ENCODE peak calls at places on chromosomes 7 and 10, in eight cellular contexts. One of them, this sample, is unnamed.

GRCh38 chr7:109751241-109751640 is 1181.6 kb downstream of the DNAJB9 start:
- DNase-seq in psoas muscle: no peak
- DNase-seq in kidney: no peak
- DNase-seq in dorsolateral prefrontal cortex: no peak
- DNase-seq in PC-3: peak
- DNase-seq in right cardiac atrium: no peak
- DNase-seq in cardiac muscle cell: no peak
- DNase-seq in brain microvascular endothelial cell: peak
- DNase-seq in this sample: no peak

GRCh38 chr7:24978837-24979469 is 1.0 kb downstream of the OSBPL3 start:
- DNase-seq in psoas muscle: no peak
- DNase-seq in kidney: peak
- DNase-seq in dorsolateral prefrontal cortex: peak
- DNase-seq in PC-3: peak
- DNase-seq in right cardiac atrium: peak
- DNase-seq in cardiac muscle cell: peak
- DNase-seq in brain microvascular endothelial cell: no peak
- DNase-seq in this sample: no peak

GRCh38 chr7:23277359-23277989 is 21.7 kb upstream of the MALSU1 start:
- DNase-seq in psoas muscle: no peak
- DNase-seq in kidney: no peak
- DNase-seq in dorsolateral prefrontal cortex: no peak
- DNase-seq in PC-3: peak
- DNase-seq in right cardiac atrium: no peak
- DNase-seq in cardiac muscle cell: peak
- DNase-seq in brain microvascular endothelial cell: peak
- DNase-seq in this sample: no peak

GRCh38 chr7:106568680-106569499 is 92.1 kb downstream of the CCDC71L start:
- DNase-seq in psoas muscle: no peak
- DNase-seq in kidney: no peak
- DNase-seq in dorsolateral prefrontal cortex: no peak
- DNase-seq in PC-3: peak
- DNase-seq in right cardiac atrium: no peak
- DNase-seq in cardiac muscle cell: no peak
- DNase-seq in brain microvascular endothelial cell: no peak
- DNase-seq in this sample: no peak

GRCh38 chr10:17425584-17426262 is 28.7 kb downstream of the ST8SIA6 start:
- DNase-seq in psoas muscle: no peak
- DNase-seq in kidney: no peak
- DNase-seq in dorsolateral prefrontal cortex: no peak
- DNase-seq in PC-3: no peak
- DNase-seq in right cardiac atrium: peak
- DNase-seq in cardiac muscle cell: no peak
- DNase-seq in brain microvascular endothelial cell: no peak
- DNase-seq in this sample: no peak

GRCh38 chr10:50634479-50634878 is 10.7 kb upstream of the SGMS1 start:
- DNase-seq in psoas muscle: no peak
- DNase-seq in kidney: no peak
- DNase-seq in dorsolateral prefrontal cortex: no peak
- DNase-seq in PC-3: no peak
- DNase-seq in right cardiac atrium: no peak
- DNase-seq in cardiac muscle cell: no peak
- DNase-seq in brain microvascular endothelial cell: no peak
- DNase-seq in this sample: no peak

GRCh38 chr10:60347270-60347669 is 42.4 kb downstream of the ANK3 start:
- DNase-seq in psoas muscle: no peak
- DNase-seq in kidney: no peak
- DNase-seq in dorsolateral prefrontal cortex: no peak
- DNase-seq in PC-3: no peak
- DNase-seq in right cardiac atrium: no peak
- DNase-seq in cardiac muscle cell: no peak
- DNase-seq in brain microvascular endothelial cell: no peak
- DNase-seq in this sample: no peak

GRCh38 chr7:108406474-108406873 is 49.8 kb downstream of the NRCAM start:
- DNase-seq in psoas muscle: no peak
- DNase-seq in kidney: no peak
- DNase-seq in dorsolateral prefrontal cortex: no peak
- DNase-seq in PC-3: no peak
- DNase-seq in right cardiac atrium: no peak
- DNase-seq in cardiac muscle cell: no peak
- DNase-seq in brain microvascular endothelial cell: no peak
- DNase-seq in this sample: no peak

GRCh38 chr10:70693619-70694286 is 21.4 kb downstream of the ADAMTS14 start:
- DNase-seq in psoas muscle: peak
- DNase-seq in kidney: no peak
- DNase-seq in dorsolateral prefrontal cortex: no peak
- DNase-seq in PC-3: no peak
- DNase-seq in right cardiac atrium: no peak
- DNase-seq in cardiac muscle cell: no peak
- DNase-seq in brain microvascular endothelial cell: no peak
- DNase-seq in this sample: no peak

GRCh38 chr10:51638737-51639136 is 60.7 kb downstream of the CSTF2T start:
- DNase-seq in psoas muscle: no peak
- DNase-seq in kidney: no peak
- DNase-seq in dorsolateral prefrontal cortex: no peak
- DNase-seq in PC-3: peak
- DNase-seq in right cardiac atrium: no peak
- DNase-seq in cardiac muscle cell: no peak
- DNase-seq in brain microvascular endothelial cell: no peak
- DNase-seq in this sample: no peak

GRCh38 chr10:89427629-89428028 is 13.3 kb downstream of the IFIT5 start:
- DNase-seq in psoas muscle: no peak
- DNase-seq in kidney: no peak
- DNase-seq in dorsolateral prefrontal cortex: no peak
- DNase-seq in PC-3: peak
- DNase-seq in right cardiac atrium: no peak
- DNase-seq in cardiac muscle cell: no peak
- DNase-seq in brain microvascular endothelial cell: peak
- DNase-seq in this sample: no peak

GRCh38 chr10:99595236-99595635 is 25.0 kb downstream of the SLC25A28 start:
- DNase-seq in psoas muscle: no peak
- DNase-seq in kidney: no peak
- DNase-seq in dorsolateral prefrontal cortex: no peak
- DNase-seq in PC-3: no peak
- DNase-seq in right cardiac atrium: no peak
- DNase-seq in cardiac muscle cell: no peak
- DNase-seq in brain microvascular endothelial cell: no peak
- DNase-seq in this sample: no peak

GRCh38 chr7:135121868-135122267 is 26.0 kb upstream of the TMEM140 start:
- DNase-seq in psoas muscle: no peak
- DNase-seq in kidney: no peak
- DNase-seq in dorsolateral prefrontal cortex: no peak
- DNase-seq in PC-3: no peak
- DNase-seq in right cardiac atrium: no peak
- DNase-seq in cardiac muscle cell: no peak
- DNase-seq in brain microvascular endothelial cell: no peak
- DNase-seq in this sample: no peak

GRCh38 chr7:10721289-10721688 is 252.4 kb upstream of the PHF14 start:
- DNase-seq in psoas muscle: no peak
- DNase-seq in kidney: no peak
- DNase-seq in dorsolateral prefrontal cortex: no peak
- DNase-seq in PC-3: no peak
- DNase-seq in right cardiac atrium: no peak
- DNase-seq in cardiac muscle cell: no peak
- DNase-seq in brain microvascular endothelial cell: no peak
- DNase-seq in this sample: no peak

GRCh38 chr7:94440460-94441039 is 45.9 kb downstream of the COL1A2 start:
- DNase-seq in psoas muscle: no peak
- DNase-seq in kidney: no peak
- DNase-seq in dorsolateral prefrontal cortex: no peak
- DNase-seq in PC-3: no peak
- DNase-seq in right cardiac atrium: no peak
- DNase-seq in cardiac muscle cell: no peak
- DNase-seq in brain microvascular endothelial cell: no peak
- DNase-seq in this sample: no peak

GRCh38 chr7:80764132-80764531 is 125.7 kb downstream of the CD36 start:
- DNase-seq in psoas muscle: no peak
- DNase-seq in kidney: no peak
- DNase-seq in dorsolateral prefrontal cortex: no peak
- DNase-seq in PC-3: no peak
- DNase-seq in right cardiac atrium: no peak
- DNase-seq in cardiac muscle cell: peak
- DNase-seq in brain microvascular endothelial cell: no peak
- DNase-seq in this sample: no peak

GRCh38 chr7:47581821-47582747 is at the start of gene TNS3:
- DNase-seq in psoas muscle: peak
- DNase-seq in kidney: peak
- DNase-seq in dorsolateral prefrontal cortex: peak
- DNase-seq in PC-3: peak
- DNase-seq in right cardiac atrium: peak
- DNase-seq in cardiac muscle cell: peak
- DNase-seq in brain microvascular endothelial cell: no peak
- DNase-seq in this sample: peak
- H3K27ac ChIP-seq in psoas muscle: peak
- H3K27ac ChIP-seq in kidney: peak
- H3K27ac ChIP-seq in dorsolateral prefrontal cortex: no peak
- H3K27ac ChIP-seq in PC-3: peak
- H3K27ac ChIP-seq in right cardiac atrium: no peak
- H3K27ac ChIP-seq in cardiac muscle cell: no peak
- H3K27ac ChIP-seq in brain microvascular endothelial cell: peak
- H3K27ac ChIP-seq in this sample: peak

DNA sequence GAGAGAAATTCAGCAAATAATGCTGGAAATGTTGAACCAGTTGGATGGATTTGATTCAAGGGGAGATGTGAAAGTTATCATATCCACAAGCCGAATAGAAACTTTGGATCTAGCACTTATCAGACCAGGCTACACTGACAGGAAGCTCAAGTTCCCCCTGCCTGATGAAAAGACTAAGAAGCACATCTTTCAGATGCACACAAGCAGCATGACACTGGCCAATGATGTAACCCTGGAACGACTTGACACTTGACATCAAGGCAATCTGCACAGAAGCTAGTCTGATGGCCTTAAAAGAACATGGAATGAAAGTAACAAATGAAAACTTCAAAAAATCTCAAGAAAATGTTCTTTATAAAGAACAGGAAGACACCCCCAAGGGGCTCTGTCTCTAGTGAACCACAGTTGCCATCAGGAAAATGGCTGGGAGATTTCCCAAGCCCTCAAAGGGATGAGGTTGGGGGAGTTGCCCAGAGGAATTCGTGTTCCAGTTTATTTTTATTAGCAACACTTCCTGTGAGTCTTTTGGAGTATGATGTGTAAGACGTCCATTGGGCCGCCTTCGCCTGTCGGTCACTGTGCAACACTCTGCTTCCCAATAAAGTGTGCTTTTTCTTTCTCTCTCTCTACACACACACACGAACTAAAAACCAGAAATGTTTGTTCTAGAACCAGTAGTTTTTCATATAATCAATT is 200.0 kb downstream of the HIBADH start:
- DNase-seq in psoas muscle: no peak
- DNase-seq in kidney: peak
- DNase-seq in dorsolateral prefrontal cortex: no peak
- DNase-seq in PC-3: peak
- DNase-seq in right cardiac atrium: no peak
- DNase-seq in cardiac muscle cell: no peak
- DNase-seq in brain microvascular endothelial cell: peak
- DNase-seq in this sample: no peak
- H3K27ac ChIP-seq in psoas muscle: no peak
- H3K27ac ChIP-seq in kidney: no peak
- H3K27ac ChIP-seq in dorsolateral prefrontal cortex: no peak
- H3K27ac ChIP-seq in PC-3: peak
- H3K27ac ChIP-seq in right cardiac atrium: no peak
- H3K27ac ChIP-seq in cardiac muscle cell: no peak
- H3K27ac ChIP-seq in brain microvascular endothelial cell: no peak
- H3K27ac ChIP-seq in this sample: no peak

DNA sequence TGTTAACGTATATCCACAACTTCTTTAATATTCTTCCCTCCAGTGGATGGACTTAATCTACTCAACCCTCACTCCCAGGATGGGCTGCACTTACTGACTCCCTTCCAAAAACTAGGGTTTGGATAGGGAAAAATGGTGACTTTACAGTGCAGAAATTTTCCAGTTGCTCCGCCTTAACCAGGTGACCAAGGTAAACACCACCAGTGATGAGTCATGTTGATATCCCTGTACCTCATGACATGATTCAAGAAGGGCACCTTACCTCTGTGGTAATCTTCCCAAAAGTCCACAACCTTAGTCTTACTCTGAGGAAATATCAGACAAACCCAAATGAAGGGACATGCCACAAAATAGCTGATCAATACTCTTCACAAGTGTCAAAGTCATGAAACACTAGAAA is 3.5 kb upstream of the GSTK1 start:
- DNase-seq in psoas muscle: no peak
- DNase-seq in kidney: no peak
- DNase-seq in dorsolateral prefrontal cortex: no peak
- DNase-seq in PC-3: peak
- DNase-seq in right cardiac atrium: no peak
- DNase-seq in cardiac muscle cell: no peak
- DNase-seq in brain microvascular endothelial cell: no peak
- DNase-seq in this sample: no peak
- H3K27ac ChIP-seq in psoas muscle: no peak
- H3K27ac ChIP-seq in kidney: no peak
- H3K27ac ChIP-seq in dorsolateral prefrontal cortex: no peak
- H3K27ac ChIP-seq in PC-3: peak
- H3K27ac ChIP-seq in right cardiac atrium: no peak
- H3K27ac ChIP-seq in cardiac muscle cell: no peak
- H3K27ac ChIP-seq in brain microvascular endothelial cell: no peak
- H3K27ac ChIP-seq in this sample: no peak

DNA sequence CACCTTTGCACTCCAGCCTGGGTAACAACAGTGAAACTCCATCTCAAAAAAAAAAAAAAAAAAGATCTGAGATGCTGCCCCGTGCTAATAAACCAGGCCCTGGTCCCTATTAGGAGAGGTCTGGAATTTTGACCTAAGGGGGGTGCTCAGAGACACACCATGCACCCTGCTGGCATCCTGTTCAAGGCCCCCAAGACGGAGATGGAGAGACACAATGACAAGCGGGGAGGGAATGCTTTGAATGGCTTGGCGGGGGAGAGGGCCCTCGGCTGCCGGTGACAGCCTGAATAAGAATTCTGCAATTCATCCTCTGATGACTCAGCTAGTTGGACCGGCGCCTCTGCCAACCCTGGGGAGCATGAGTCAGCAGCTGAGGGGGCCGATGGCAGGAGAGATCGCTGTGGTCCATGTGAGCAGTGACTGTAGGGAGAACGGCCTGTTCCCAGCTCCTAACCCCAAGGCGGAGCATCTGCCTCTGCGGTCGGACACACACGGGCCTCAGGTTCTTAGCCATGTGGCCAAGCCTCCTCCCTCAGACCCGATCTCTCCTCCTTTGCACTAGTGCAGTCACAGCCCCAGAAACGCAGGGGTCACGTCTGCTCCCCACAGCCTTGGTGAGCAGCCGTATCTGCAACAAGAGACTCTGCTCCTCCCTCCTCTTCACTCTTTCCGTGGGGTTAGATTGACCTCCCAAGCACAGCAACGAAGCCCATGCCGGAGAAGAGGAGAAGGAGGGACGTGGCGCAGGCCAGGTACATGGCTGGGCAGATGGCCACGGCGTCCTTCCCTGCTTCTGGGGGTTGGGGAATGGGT is 14.9 kb downstream of the TRIM56 start:
- DNase-seq in psoas muscle: peak
- DNase-seq in kidney: peak
- DNase-seq in dorsolateral prefrontal cortex: peak
- DNase-seq in PC-3: peak
- DNase-seq in right cardiac atrium: peak
- DNase-seq in cardiac muscle cell: peak
- DNase-seq in brain microvascular endothelial cell: peak
- DNase-seq in this sample: peak
- H3K27ac ChIP-seq in psoas muscle: peak
- H3K27ac ChIP-seq in kidney: peak
- H3K27ac ChIP-seq in dorsolateral prefrontal cortex: peak
- H3K27ac ChIP-seq in PC-3: peak
- H3K27ac ChIP-seq in right cardiac atrium: peak
- H3K27ac ChIP-seq in cardiac muscle cell: no peak
- H3K27ac ChIP-seq in brain microvascular endothelial cell: peak
- H3K27ac ChIP-seq in this sample: peak